ENCODE peak calls at places on chromosomes 4 and X, in ten cellular contexts. One of them, this sample, is unnamed.

GRCh38 chr4:2931765-2932560 is 31.2 kb downstream of the NOP14 start:
- DNase-seq in naive thymus-derived CD4-positive, alpha-beta T cell: peak
- DNase-seq in lung: peak
- DNase-seq in DND-41: peak
- DNase-seq in A549: no peak
- DNase-seq in OCI-LY7: peak
- DNase-seq in mesendoderm: no peak
- DNase-seq in GM23248: no peak
- DNase-seq in neural progenitor cell: no peak
- DNase-seq in PC-9: no peak
- DNase-seq in this sample: no peak

GRCh38 chrX:120090208-120090607 is 12.7 kb upstream of the RHOXF2B start:
- DNase-seq in GM23248: no peak
- DNase-seq in naive thymus-derived CD4-positive, alpha-beta T cell: no peak
- DNase-seq in lung: no peak
- DNase-seq in A549: no peak
- DNase-seq in mesendoderm: peak
- DNase-seq in OCI-LY7: peak
- DNase-seq in DND-41: no peak
- DNase-seq in neural progenitor cell: peak
- DNase-seq in PC-9: no peak
- DNase-seq in this sample: no peak

GRCh38 chrX:102712967-102713677 is 874 bp downstream of the GPRASP2 start:
- DNase-seq in OCI-LY7: no peak
- DNase-seq in lung: no peak
- DNase-seq in DND-41: no peak
- DNase-seq in GM23248: peak
- DNase-seq in mesendoderm: peak
- DNase-seq in neural progenitor cell: peak
- DNase-seq in naive thymus-derived CD4-positive, alpha-beta T cell: peak
- DNase-seq in A549: peak
- DNase-seq in PC-9: peak
- DNase-seq in this sample: no peak

GRCh38 chr4:176433983-176434382 is 114.2 kb downstream of the SPCS3 start:
- DNase-seq in DND-41: no peak
- DNase-seq in naive thymus-derived CD4-positive, alpha-beta T cell: no peak
- DNase-seq in lung: no peak
- DNase-seq in PC-9: no peak
- DNase-seq in GM23248: no peak
- DNase-seq in neural progenitor cell: no peak
- DNase-seq in A549: no peak
- DNase-seq in mesendoderm: no peak
- DNase-seq in OCI-LY7: no peak
- DNase-seq in this sample: no peak

GRCh38 chr4:180203349-180203748 is 2039.9 kb upstream of the TENM3 start:
- DNase-seq in DND-41: peak
- DNase-seq in mesendoderm: no peak
- DNase-seq in GM23248: no peak
- DNase-seq in naive thymus-derived CD4-positive, alpha-beta T cell: no peak
- DNase-seq in A549: no peak
- DNase-seq in neural progenitor cell: no peak
- DNase-seq in OCI-LY7: no peak
- DNase-seq in lung: no peak
- DNase-seq in PC-9: no peak
- DNase-seq in this sample: no peak

GRCh38 chr4:69156913-69157312 is 57.6 kb downstream of the UGT2B11 start:
- DNase-seq in naive thymus-derived CD4-positive, alpha-beta T cell: no peak
- DNase-seq in neural progenitor cell: peak
- DNase-seq in OCI-LY7: no peak
- DNase-seq in lung: no peak
- DNase-seq in DND-41: no peak
- DNase-seq in A549: no peak
- DNase-seq in GM23248: peak
- DNase-seq in mesendoderm: peak
- DNase-seq in PC-9: no peak
- DNase-seq in this sample: no peak

GRCh38 chr4:136036744-136037143 is 1495.5 kb downstream of the PCDH18 start:
- DNase-seq in lung: no peak
- DNase-seq in DND-41: no peak
- DNase-seq in GM23248: no peak
- DNase-seq in PC-9: no peak
- DNase-seq in naive thymus-derived CD4-positive, alpha-beta T cell: no peak
- DNase-seq in OCI-LY7: no peak
- DNase-seq in A549: no peak
- DNase-seq in neural progenitor cell: no peak
- DNase-seq in mesendoderm: peak
- DNase-seq in this sample: no peak

GRCh38 chr4:3868146-3868840 is 102.1 kb downstream of the ADRA2C start:
- DNase-seq in lung: no peak
- DNase-seq in GM23248: peak
- DNase-seq in DND-41: peak
- DNase-seq in A549: no peak
- DNase-seq in OCI-LY7: no peak
- DNase-seq in neural progenitor cell: peak
- DNase-seq in naive thymus-derived CD4-positive, alpha-beta T cell: no peak
- DNase-seq in PC-9: no peak
- DNase-seq in mesendoderm: peak
- DNase-seq in this sample: no peak

GRCh38 chrX:110402091-110402854 is 43.6 kb downstream of the RTL9 start:
- DNase-seq in GM23248: peak
- DNase-seq in PC-9: peak
- DNase-seq in lung: no peak
- DNase-seq in naive thymus-derived CD4-positive, alpha-beta T cell: no peak
- DNase-seq in neural progenitor cell: no peak
- DNase-seq in A549: peak
- DNase-seq in DND-41: no peak
- DNase-seq in OCI-LY7: no peak
- DNase-seq in mesendoderm: peak
- DNase-seq in this sample: no peak
- H3K27ac ChIP-seq in GM23248: peak
- H3K27ac ChIP-seq in PC-9: peak
- H3K27ac ChIP-seq in lung: no peak
- H3K27ac ChIP-seq in naive thymus-derived CD4-positive, alpha-beta T cell: no peak
- H3K27ac ChIP-seq in neural progenitor cell: no peak
- H3K27ac ChIP-seq in A549: peak
- H3K27ac ChIP-seq in DND-41: no peak
- H3K27ac ChIP-seq in OCI-LY7: no peak
- H3K27ac ChIP-seq in mesendoderm: no peak
- H3K27ac ChIP-seq in this sample: no peak

DNA sequence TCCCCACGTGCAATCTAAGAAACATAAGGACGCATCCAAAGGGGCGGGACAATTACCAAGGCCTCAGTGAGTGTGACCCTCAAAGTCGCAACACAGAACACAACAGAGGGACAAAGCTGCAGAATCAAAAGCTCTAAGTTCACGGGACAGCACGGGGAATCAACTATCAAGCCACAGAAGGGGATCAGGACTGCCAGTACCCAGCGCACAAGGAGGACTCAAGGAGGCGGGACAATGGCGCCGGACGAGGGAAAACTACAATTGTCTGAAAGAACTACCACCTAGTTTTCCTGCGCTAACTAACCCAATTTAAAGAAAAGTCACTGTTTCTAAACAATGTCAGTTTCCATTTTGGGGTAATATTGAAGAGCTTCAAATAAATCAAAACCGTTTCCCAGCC is 1.3 kb downstream of the FAM53A start:
- DNase-seq in A549: no peak
- DNase-seq in mesendoderm: no peak
- DNase-seq in lung: no peak
- DNase-seq in OCI-LY7: no peak
- DNase-seq in naive thymus-derived CD4-positive, alpha-beta T cell: no peak
- DNase-seq in GM23248: no peak
- DNase-seq in PC-9: no peak
- DNase-seq in neural progenitor cell: peak
- DNase-seq in DND-41: no peak
- DNase-seq in this sample: no peak
- H3K27ac ChIP-seq in A549: no peak
- H3K27ac ChIP-seq in mesendoderm: no peak
- H3K27ac ChIP-seq in lung: no peak
- H3K27ac ChIP-seq in OCI-LY7: no peak
- H3K27ac ChIP-seq in naive thymus-derived CD4-positive, alpha-beta T cell: peak
- H3K27ac ChIP-seq in GM23248: peak
- H3K27ac ChIP-seq in PC-9: no peak
- H3K27ac ChIP-seq in neural progenitor cell: no peak
- H3K27ac ChIP-seq in DND-41: no peak
- H3K27ac ChIP-seq in this sample: peak

DNA sequence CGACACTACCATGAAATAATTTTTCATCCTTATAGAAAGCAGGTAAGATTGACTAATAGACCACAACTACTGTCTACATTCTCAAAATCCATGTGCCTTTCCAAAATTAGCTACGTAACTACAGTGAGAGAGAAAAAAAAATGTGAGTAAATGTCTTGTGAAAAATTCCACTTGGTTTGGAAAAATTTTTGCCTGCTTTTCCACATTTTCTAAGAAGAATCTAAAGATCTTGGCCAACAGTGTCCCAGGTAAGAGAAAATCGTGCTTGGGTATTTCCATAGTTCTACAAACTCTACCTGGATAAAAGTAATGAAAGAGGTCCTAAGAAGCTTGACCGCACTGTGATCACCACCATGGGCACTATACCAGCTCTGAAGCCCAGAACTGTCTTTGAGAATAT is 1.4 kb upstream of the CLCN3 start:
- DNase-seq in PC-9: no peak
- DNase-seq in lung: no peak
- DNase-seq in A549: no peak
- DNase-seq in OCI-LY7: no peak
- DNase-seq in naive thymus-derived CD4-positive, alpha-beta T cell: no peak
- DNase-seq in mesendoderm: no peak
- DNase-seq in GM23248: no peak
- DNase-seq in neural progenitor cell: no peak
- DNase-seq in DND-41: no peak
- DNase-seq in this sample: no peak
- H3K27ac ChIP-seq in PC-9: peak
- H3K27ac ChIP-seq in lung: peak
- H3K27ac ChIP-seq in A549: no peak
- H3K27ac ChIP-seq in OCI-LY7: peak
- H3K27ac ChIP-seq in naive thymus-derived CD4-positive, alpha-beta T cell: peak
- H3K27ac ChIP-seq in mesendoderm: no peak
- H3K27ac ChIP-seq in GM23248: peak
- H3K27ac ChIP-seq in neural progenitor cell: no peak
- H3K27ac ChIP-seq in DND-41: peak
- H3K27ac ChIP-seq in this sample: no peak

GRCh38 chr4:96166806-96167205 is 326.9 kb downstream of the PDHA2 start:
- DNase-seq in neural progenitor cell: no peak
- DNase-seq in lung: no peak
- DNase-seq in mesendoderm: no peak
- DNase-seq in naive thymus-derived CD4-positive, alpha-beta T cell: no peak
- DNase-seq in GM23248: no peak
- DNase-seq in DND-41: no peak
- DNase-seq in A549: no peak
- DNase-seq in OCI-LY7: no peak
- DNase-seq in PC-9: no peak
- DNase-seq in this sample: no peak
- H3K27ac ChIP-seq in neural progenitor cell: no peak
- H3K27ac ChIP-seq in lung: no peak
- H3K27ac ChIP-seq in mesendoderm: no peak
- H3K27ac ChIP-seq in naive thymus-derived CD4-positive, alpha-beta T cell: no peak
- H3K27ac ChIP-seq in GM23248: no peak
- H3K27ac ChIP-seq in DND-41: no peak
- H3K27ac ChIP-seq in A549: no peak
- H3K27ac ChIP-seq in OCI-LY7: no peak
- H3K27ac ChIP-seq in PC-9: no peak
- H3K27ac ChIP-seq in this sample: no peak

GRCh38 chrX:78066110-78066509 is 37.9 kb upstream of the PGK1 start:
- DNase-seq in A549: no peak
- DNase-seq in mesendoderm: no peak
- DNase-seq in neural progenitor cell: no peak
- DNase-seq in naive thymus-derived CD4-positive, alpha-beta T cell: no peak
- DNase-seq in PC-9: no peak
- DNase-seq in OCI-LY7: no peak
- DNase-seq in lung: no peak
- DNase-seq in DND-41: no peak
- DNase-seq in GM23248: peak
- DNase-seq in this sample: no peak
- H3K27ac ChIP-seq in A549: peak
- H3K27ac ChIP-seq in mesendoderm: no peak
- H3K27ac ChIP-seq in neural progenitor cell: no peak
- H3K27ac ChIP-seq in naive thymus-derived CD4-positive, alpha-beta T cell: no peak
- H3K27ac ChIP-seq in PC-9: no peak
- H3K27ac ChIP-seq in OCI-LY7: no peak
- H3K27ac ChIP-seq in lung: no peak
- H3K27ac ChIP-seq in DND-41: no peak
- H3K27ac ChIP-seq in GM23248: no peak
- H3K27ac ChIP-seq in this sample: no peak

DNA sequence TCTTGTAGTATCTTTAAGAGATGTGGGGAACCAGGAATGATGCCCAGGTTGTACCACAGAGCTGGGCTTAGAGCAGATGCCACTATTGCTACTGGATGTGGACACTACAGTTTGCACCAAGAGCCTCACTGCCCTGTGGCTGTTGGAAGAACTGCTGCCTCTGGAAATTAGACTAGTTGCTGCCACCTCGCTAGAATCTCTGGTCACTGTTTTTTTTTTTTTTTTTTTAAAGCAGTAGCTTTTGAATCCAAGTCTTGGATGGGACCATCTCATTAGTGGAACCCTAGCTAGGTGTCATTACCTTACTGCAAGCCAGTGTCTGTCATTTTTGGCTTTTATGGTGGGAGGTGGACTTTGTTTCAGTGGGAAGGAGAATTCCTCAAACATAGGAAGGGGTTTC is 105.5 kb downstream of the ARHGAP10 start:
- DNase-seq in GM23248: peak
- DNase-seq in naive thymus-derived CD4-positive, alpha-beta T cell: no peak
- DNase-seq in OCI-LY7: peak
- DNase-seq in mesendoderm: peak
- DNase-seq in DND-41: no peak
- DNase-seq in neural progenitor cell: peak
- DNase-seq in lung: no peak
- DNase-seq in A549: peak
- DNase-seq in PC-9: no peak
- DNase-seq in this sample: no peak
- H3K27ac ChIP-seq in GM23248: no peak
- H3K27ac ChIP-seq in naive thymus-derived CD4-positive, alpha-beta T cell: no peak
- H3K27ac ChIP-seq in OCI-LY7: no peak
- H3K27ac ChIP-seq in mesendoderm: no peak
- H3K27ac ChIP-seq in DND-41: no peak
- H3K27ac ChIP-seq in neural progenitor cell: no peak
- H3K27ac ChIP-seq in lung: no peak
- H3K27ac ChIP-seq in A549: no peak
- H3K27ac ChIP-seq in PC-9: no peak
- H3K27ac ChIP-seq in this sample: no peak

This sample was measured in SK-N-MC.